ENCODE peak calls at places on chromosomes 6 and 20, in five cellular contexts. One of them, this sample, is unnamed.
A peak's percentile ranks its signal among the peaks of the same experiment; 100 is the strongest.

GRCh38 chr6:18384621-18385020 is 2.5 kb upstream of the RNF144B start:
- DNase-seq in ovary: no peak
- DNase-seq in prostate gland: peak; percentile 38
- DNase-seq in GM12878: no peak
- DNase-seq in suprapubic skin: no peak
- DNase-seq in this sample: no peak

GRCh38 chr6:52503853-52504777 is 72.7 kb downstream of the TRAM2 start:
- DNase-seq in prostate gland: peak; percentile 96
- DNase-seq in ovary: peak; percentile 59
- DNase-seq in suprapubic skin: peak; percentile 92
- DNase-seq in GM12878: no peak
- DNase-seq in this sample: peak; percentile 92

GRCh38 chr6:80165143-80165542 is 58.7 kb downstream of the BCKDHB start:
- DNase-seq in suprapubic skin: no peak
- DNase-seq in ovary: no peak
- DNase-seq in prostate gland: no peak
- DNase-seq in GM12878: peak; percentile 56
- DNase-seq in this sample: no peak

GRCh38 chr20:53930651-53931504 is 139.5 kb downstream of the BCAS1 start:
- DNase-seq in GM12878: no peak
- DNase-seq in suprapubic skin: no peak
- DNase-seq in prostate gland: no peak
- DNase-seq in ovary: no peak
- DNase-seq in this sample: no peak

GRCh38 chr6:108945686-108946158 is 97.5 kb downstream of the ARMC2 start:
- DNase-seq in GM12878: no peak
- DNase-seq in prostate gland: peak; percentile 60
- DNase-seq in ovary: peak; percentile 85
- DNase-seq in suprapubic skin: peak; percentile 83
- DNase-seq in this sample: no peak

GRCh38 chr6:89022747-89023289 is 57.7 kb upstream of the PNRC1 start:
- DNase-seq in GM12878: no peak
- DNase-seq in ovary: no peak
- DNase-seq in suprapubic skin: no peak
- DNase-seq in prostate gland: peak; percentile 39
- DNase-seq in this sample: no peak

GRCh38 chr6:170117111-170117972 is 173.5 kb downstream of the DLL1 start:
- DNase-seq in GM12878: no peak
- DNase-seq in ovary: peak; percentile 3
- DNase-seq in prostate gland: no peak
- DNase-seq in suprapubic skin: peak; percentile 67
- DNase-seq in this sample: no peak

GRCh38 chr6:39861663-39862062 is 69.5 kb downstream of the DAAM2 start:
- DNase-seq in ovary: no peak
- DNase-seq in GM12878: no peak
- DNase-seq in suprapubic skin: no peak
- DNase-seq in prostate gland: no peak
- DNase-seq in this sample: no peak

GRCh38 chr20:51529758-51530157 is 12.8 kb downstream of the NFATC2 start:
- DNase-seq in ovary: no peak
- DNase-seq in GM12878: no peak
- DNase-seq in suprapubic skin: no peak
- DNase-seq in prostate gland: no peak
- DNase-seq in this sample: no peak

GRCh38 chr6:81531869-81532561 is 220.5 kb downstream of the TENT5A start:
- DNase-seq in prostate gland: no peak
- DNase-seq in suprapubic skin: no peak
- DNase-seq in ovary: no peak
- DNase-seq in GM12878: no peak
- DNase-seq in this sample: no peak

GRCh38 chr6:79971195-79971594 is 23.8 kb upstream of the ELOVL4 start:
- DNase-seq in suprapubic skin: no peak
- DNase-seq in ovary: no peak
- DNase-seq in prostate gland: no peak
- DNase-seq in GM12878: no peak
- DNase-seq in this sample: no peak

GRCh38 chr6:28212510-28213212 is 12.4 kb upstream of the ZSCAN9 start:
- DNase-seq in prostate gland: no peak
- DNase-seq in GM12878: peak; percentile 77
- DNase-seq in suprapubic skin: no peak
- DNase-seq in ovary: no peak
- DNase-seq in this sample: peak; percentile 49

GRCh38 chr6:31243508-31243907 is 28.4 kb downstream of the HLA-C start:
- DNase-seq in GM12878: no peak
- DNase-seq in suprapubic skin: no peak
- DNase-seq in prostate gland: no peak
- DNase-seq in ovary: no peak
- DNase-seq in this sample: no peak

GRCh38 chr6:31252625-31253024 is 19.3 kb downstream of the HLA-C start:
- DNase-seq in GM12878: no peak
- DNase-seq in ovary: no peak
- DNase-seq in prostate gland: no peak
- DNase-seq in suprapubic skin: no peak
- DNase-seq in this sample: no peak

GRCh38 chr6:31246051-31246495 is 25.8 kb downstream of the HLA-C start:
- DNase-seq in prostate gland: no peak
- DNase-seq in suprapubic skin: no peak
- DNase-seq in ovary: no peak
- DNase-seq in GM12878: no peak
- DNase-seq in this sample: no peak

GRCh38 chr6:31247813-31248212 is 24.1 kb downstream of the HLA-C start:
- DNase-seq in GM12878: no peak
- DNase-seq in prostate gland: no peak
- DNase-seq in suprapubic skin: no peak
- DNase-seq in ovary: no peak
- DNase-seq in this sample: no peak

DNA sequence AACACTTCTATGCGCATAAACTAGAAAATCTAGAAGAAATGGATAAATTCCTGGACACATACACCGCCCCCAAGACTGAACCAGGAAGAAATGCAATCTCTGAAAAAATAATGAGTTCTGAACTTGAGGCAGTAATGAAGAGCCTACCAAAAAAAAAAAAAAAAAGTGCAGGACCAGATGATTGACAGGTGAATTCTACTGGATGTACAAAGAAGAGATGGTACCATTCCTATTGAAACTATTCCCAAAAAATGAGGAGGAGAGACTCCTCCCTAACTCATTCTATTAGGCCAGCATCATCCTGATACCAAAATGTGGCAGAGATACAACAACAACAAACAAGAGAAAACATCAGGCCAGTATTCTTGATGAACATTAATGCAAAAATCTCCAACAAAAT is 22.7 kb downstream of the HLA-C start:
- DNase-seq in GM12878: no peak
- DNase-seq in ovary: no peak
- DNase-seq in prostate gland: no peak
- DNase-seq in suprapubic skin: no peak
- DNase-seq in this sample: no peak
- TF ChIP-seq POLR2A in GM12878: no peak
- TF ChIP-seq POLR2A in ovary: no peak
- TF ChIP-seq POLR2A in prostate gland: no peak
- TF ChIP-seq POLR2A in suprapubic skin: no peak
- TF ChIP-seq POLR2A in this sample: no peak

GRCh38 chr6:150298029-150298380 is 70.8 kb upstream of the IYD start:
- DNase-seq in prostate gland: no peak
- DNase-seq in GM12878: no peak
- DNase-seq in suprapubic skin: no peak
- DNase-seq in ovary: no peak
- DNase-seq in this sample: no peak
- TF ChIP-seq CTCF in prostate gland: no peak
- TF ChIP-seq CTCF in GM12878: no peak
- TF ChIP-seq CTCF in suprapubic skin: no peak
- TF ChIP-seq CTCF in ovary: no peak
- TF ChIP-seq CTCF in this sample: no peak

GRCh38 chr6:74100719-74101287 is 404.8 kb downstream of the CD109 start:
- DNase-seq in suprapubic skin: no peak
- DNase-seq in GM12878: no peak
- DNase-seq in prostate gland: no peak
- DNase-seq in ovary: no peak
- DNase-seq in this sample: no peak
- H3K4me1 ChIP-seq in suprapubic skin: no peaks in the 10 kb centered on the region
- H3K4me1 ChIP-seq in GM12878: no peaks in the 10 kb centered on the region
- H3K4me1 ChIP-seq in prostate gland: no peaks in the 10 kb centered on the region
- H3K4me1 ChIP-seq in ovary: no peaks in the 10 kb centered on the region
- H3K4me1 ChIP-seq in this sample: no peaks in the 10 kb centered on the region

DNA sequence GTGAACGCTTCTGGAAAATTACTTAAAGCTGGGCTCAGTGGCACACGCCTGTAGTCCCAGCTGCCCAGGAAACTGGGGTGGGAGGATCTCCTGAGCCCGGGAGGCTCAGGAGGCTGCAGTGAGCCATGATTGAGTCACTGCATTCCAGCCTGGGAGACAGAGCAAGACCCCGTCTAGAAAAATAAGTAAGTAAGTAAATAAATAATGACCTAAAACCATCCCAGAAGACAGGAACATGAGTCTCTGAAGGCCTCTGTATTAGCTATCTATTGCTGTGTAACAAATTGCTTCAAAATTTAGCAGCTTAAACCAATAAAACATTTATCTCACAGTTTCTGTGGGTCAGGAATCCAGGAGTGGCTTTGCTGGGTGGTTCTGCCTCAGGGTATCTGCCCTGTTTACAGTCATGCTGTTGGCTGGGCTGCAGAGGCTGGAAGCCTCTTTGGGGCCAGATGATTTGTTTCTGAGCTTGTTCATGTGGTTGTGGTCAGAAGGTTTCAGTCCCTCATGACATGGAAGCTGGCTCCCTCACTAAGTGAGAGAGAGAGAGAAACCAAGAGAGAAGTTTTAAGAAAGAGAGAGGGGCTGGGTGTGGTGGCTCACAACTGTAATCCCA is 48.4 kb upstream of the NCOA3 start:
- DNase-seq in GM12878: peak; percentile 92
- DNase-seq in prostate gland: no peak
- DNase-seq in suprapubic skin: no peak
- DNase-seq in ovary: no peak
- DNase-seq in this sample: no peak
- TF ChIP-seq POLR2A in GM12878: peak; percentile 27
- TF ChIP-seq POLR2A in prostate gland: no peak
- TF ChIP-seq POLR2A in suprapubic skin: no peak
- TF ChIP-seq POLR2A in ovary: no peak
- TF ChIP-seq POLR2A in this sample: no peak

GRCh38 chr6:105429676-105430075 is 26.8 kb upstream of the PREP start:
- DNase-seq in GM12878: no peak
- DNase-seq in ovary: no peak
- DNase-seq in prostate gland: no peak
- DNase-seq in suprapubic skin: no peak
- DNase-seq in this sample: no peak

GRCh38 chr6:105428342-105428957 is 25.6 kb upstream of the PREP start:
- DNase-seq in ovary: no peak
- DNase-seq in prostate gland: no peak
- DNase-seq in GM12878: no peak
- DNase-seq in suprapubic skin: no peak
- DNase-seq in this sample: no peak

DNA sequence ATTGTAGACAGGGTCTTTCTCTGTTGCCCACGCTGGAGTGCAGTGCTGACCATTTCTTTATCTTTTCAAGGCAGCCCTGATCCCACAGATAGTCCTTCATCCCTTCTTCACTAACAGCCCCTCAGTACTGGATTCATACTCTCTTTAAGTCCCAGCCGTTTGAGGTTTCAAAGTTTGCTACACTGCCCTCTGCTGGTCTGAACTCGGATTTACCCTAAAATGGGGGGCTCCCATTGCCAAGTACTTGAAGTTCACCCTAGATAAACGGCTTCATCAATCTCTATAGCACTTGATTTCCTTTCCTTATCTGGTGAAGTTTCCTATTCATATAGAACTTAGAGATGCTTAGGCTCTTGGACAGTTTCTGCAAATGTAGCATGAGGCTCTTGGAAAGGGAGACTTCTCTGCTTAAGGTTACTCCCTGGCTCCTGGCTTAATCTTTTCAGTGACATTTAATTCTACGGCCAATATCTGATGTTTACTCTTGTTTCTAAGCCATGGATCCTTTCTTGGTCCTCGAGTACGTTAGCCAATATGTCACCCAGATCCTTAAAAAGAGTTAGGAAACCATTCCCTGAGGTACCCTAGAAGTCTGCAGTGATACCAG is 21.4 kb upstream of the PREP start:
- DNase-seq in GM12878: no peak
- DNase-seq in ovary: peak; percentile 48
- DNase-seq in suprapubic skin: no peak
- DNase-seq in prostate gland: no peak
- DNase-seq in this sample: peak; percentile 31
- TF ChIP-seq CTCF in GM12878: peak; percentile 71
- TF ChIP-seq CTCF in ovary: peak; percentile 19
- TF ChIP-seq CTCF in suprapubic skin: peak; percentile 39
- TF ChIP-seq CTCF in prostate gland: peak; percentile 51
- TF ChIP-seq CTCF in this sample: peak; percentile 51

GRCh38 chr6:159979136-159979874 is 10.4 kb downstream of the IGF2R start:
- DNase-seq in suprapubic skin: no peak
- DNase-seq in GM12878: peak; percentile 75
- DNase-seq in prostate gland: no peak
- DNase-seq in ovary: no peak
- DNase-seq in this sample: no peak
- H3K4me1 ChIP-seq in suprapubic skin: peaks cover 79% of the 10 kb centered on the region
- H3K4me1 ChIP-seq in GM12878: peaks cover 55% of the 10 kb centered on the region
- H3K4me1 ChIP-seq in prostate gland: peaks cover 22% of the 10 kb centered on the region
- H3K4me1 ChIP-seq in ovary: peaks cover 46% of the 10 kb centered on the region
- H3K4me1 ChIP-seq in this sample: peaks cover 16% of the 10 kb centered on the region

GRCh38 chr6:143535189-143535614 is 23.7 kb upstream of the FUCA2 start:
- DNase-seq in ovary: no peak
- DNase-seq in prostate gland: no peak
- DNase-seq in GM12878: no peak
- DNase-seq in suprapubic skin: no peak
- DNase-seq in this sample: no peak

GRCh38 chr6:143538374-143538773 is 26.9 kb upstream of the FUCA2 start:
- DNase-seq in prostate gland: no peak
- DNase-seq in GM12878: no peak
- DNase-seq in suprapubic skin: no peak
- DNase-seq in ovary: no peak
- DNase-seq in this sample: no peak

GRCh38 chr6:143539106-143539505 is 27.6 kb upstream of the FUCA2 start:
- DNase-seq in GM12878: no peak
- DNase-seq in suprapubic skin: no peak
- DNase-seq in prostate gland: no peak
- DNase-seq in ovary: no peak
- DNase-seq in this sample: no peak

GRCh38 chr6:143536866-143537691 is 25.6 kb upstream of the FUCA2 start:
- DNase-seq in suprapubic skin: peak; percentile 83
- DNase-seq in prostate gland: peak; percentile 37
- DNase-seq in ovary: peak; percentile 44
- DNase-seq in GM12878: no peak
- DNase-seq in this sample: peak; percentile 55

GRCh38 chr6:143536461-143536865 is 24.9 kb upstream of the FUCA2 start:
- DNase-seq in GM12878: no peak
- DNase-seq in prostate gland: peak; percentile 31
- DNase-seq in ovary: peak; percentile 17
- DNase-seq in suprapubic skin: no peak
- DNase-seq in this sample: no peak
- TF ChIP-seq POLR2A in GM12878: peak; percentile 47
- TF ChIP-seq POLR2A in prostate gland: no peak
- TF ChIP-seq POLR2A in ovary: no peak
- TF ChIP-seq POLR2A in suprapubic skin: no peak
- TF ChIP-seq POLR2A in this sample: no peak

This sample was measured in breast epithelium.